ENCODE peak calls at places on chromosomes 12 and 14, in seven cellular contexts. O, E, F, Y, I, X and N are unnamed samples.

GRCh38 chr14:99753225-99754140 is 39.7 kb upstream of the EML1 start:
- DNase-seq in F (no peak), X (no peak), E (no peak), I (no peak), Y (no peak), O (peak), N (no peak)

GRCh38 chr12:84842406-84843013 is 70.1 kb downstream of the SLC6A15 start:
- DNase-seq in F (peak), X (peak), Y (peak), E (peak), O (peak), I (no peak), N (peak)

GRCh38 chr12:68290126-68290525 is 36.7 kb upstream of the IL22 start:
- DNase-seq in I (no peak), X (no peak), F (no peak), O (no peak), E (peak), Y (no peak), N (no peak)

GRCh38 chr12:4193821-4194220 is 79.7 kb upstream of the CCND2 start:
- DNase-seq in F (no peak), X (no peak), I (no peak), E (no peak), O (peak), Y (no peak), N (no peak)

GRCh38 chr14:104680806-104681688 is 8.4 kb upstream of the INF2 start:
- DNase-seq in O (no peak), I (no peak), E (peak), X (no peak), F (no peak), Y (peak), N (no peak)

GRCh38 chr12:52648012-52648550 is 3.9 kb downstream of the KRT2 start:
- DNase-seq in X (no peak), Y (no peak), E (no peak), O (no peak), F (no peak), I (no peak), N (no peak)

GRCh38 chr14:51157012-51157411 is 62.1 kb upstream of the TRIM9 start:
- DNase-seq in Y (no peak), E (no peak), O (peak), F (no peak), I (no peak), X (no peak), N (no peak)

GRCh38 chr12:121719926-121720414 is 7.4 kb downstream of the TMEM120B start:
- DNase-seq in F (no peak), E (peak), X (peak), Y (no peak), O (no peak), I (no peak), N (no peak)

GRCh38 chr12:14774944-14775651 is 28.2 kb downstream of the WBP11 start:
- DNase-seq in O (peak), E (peak), X (no peak), F (peak), I (peak), Y (peak), N (peak)

GRCh38 chr14:80017796-80018195 is 193.5 kb downstream of the DIO2 start:
- DNase-seq in I (no peak), E (no peak), F (no peak), O (no peak), Y (no peak), X (no peak), N (no peak)

GRCh38 chr12:5768171-5768879 is 176.7 kb downstream of the ANO2 start:
- DNase-seq in I (no peak), Y (no peak), F (no peak), X (no peak), E (no peak), O (no peak), N (no peak)

GRCh38 chr12:78746001-78746400 is 118.6 kb upstream of the SYT1 start:
- DNase-seq in O (no peak), F (no peak), E (no peak), X (no peak), I (no peak), Y (no peak), N (no peak)

GRCh38 chr12:71763682-71764379 is 9.2 kb downstream of the RAB21 start:
- DNase-seq in I (no peak), E (peak), O (no peak), Y (no peak), F (no peak), X (no peak), N (no peak)

GRCh38 chr14:21267886-21268611 is 1.2 kb downstream of the HNRNPC start:
- DNase-seq in E (no peak), F (no peak), I (no peak), X (no peak), Y (peak), O (no peak), N (no peak)

GRCh38 chr14:54919330-54919729 is 16.7 kb upstream of the GCH1 start:
- DNase-seq in Y (no peak), X (no peak), O (no peak), I (no peak), E (no peak), F (no peak), N (no peak)

GRCh38 chr14:76352639-76353281 is 23.2 kb upstream of the ESRRB start:
- DNase-seq in I (peak), Y (peak), F (peak), O (peak), X (no peak), E (peak), N (peak)

GRCh38 chr14:50012644-50013043 is 103.7 kb downstream of the VCPKMT start:
- DNase-seq in Y (no peak), I (no peak), E (peak), F (no peak), X (no peak), O (no peak), N (no peak)

GRCh38 chr12:107238276-107238675 is 144.9 kb upstream of the CRY1 start:
- DNase-seq in X (no peak), O (no peak), F (no peak), Y (no peak), E (peak), I (no peak), N (no peak)

GRCh38 chr14:100786131-100786530 is 39.8 kb upstream of the MEG3 start:
- DNase-seq in O (no peak), I (no peak), F (peak), E (no peak), X (no peak), Y (no peak), N (peak)

GRCh38 chr14:96090441-96091148 is 51.4 kb downstream of the C14orf132 start:
- DNase-seq in O (no peak), Y (no peak), X (no peak), E (peak), I (peak), F (no peak), N (peak)

GRCh38 chr14:51865953-51866747 is 5.7 kb downstream of the GNG2 start:
- DNase-seq in Y (peak), E (no peak), X (no peak), I (no peak), O (peak), F (no peak), N (no peak)

GRCh38 chr14:54881761-54882401 is 20.7 kb downstream of the GCH1 start:
- DNase-seq in E (no peak), X (no peak), Y (no peak), F (no peak), O (no peak), I (no peak), N (no peak)

GRCh38 chr14:66596241-66596985 is 88.5 kb downstream of the GPHN start:
- DNase-seq in Y (no peak), O (no peak), E (no peak), F (no peak), I (no peak), X (no peak), N (no peak)

GRCh38 chr12:68880660-68881325 is 52.2 kb downstream of the CPM start:
- DNase-seq in F (no peak), I (no peak), X (no peak), E (no peak), Y (no peak), O (no peak), N (no peak)

GRCh38 chr14:92282669-92283068 is 40.3 kb upstream of the SLC24A4 start:
- DNase-seq in X (no peak), I (no peak), Y (no peak), E (no peak), O (no peak), F (no peak), N (no peak)

GRCh38 chr14:84789012-84789411 is 740.9 kb upstream of the FLRT2 start:
- DNase-seq in Y (no peak), X (no peak), I (no peak), E (no peak), O (no peak), F (no peak), N (no peak)

GRCh38 chr14:85762523-85762922 is 232.6 kb downstream of the FLRT2 start:
- DNase-seq in I (no peak), E (no peak), O (no peak), F (no peak), Y (no peak), X (peak), N (no peak)

GRCh38 chr14:28468191-28469151 is 298.1 kb upstream of the FOXG1 start:
- DNase-seq in F (no peak), E (peak), I (no peak), Y (no peak), O (peak), X (no peak), N (no peak)
- TF ChIP-seq CTCF in F (no peak), E (no peak), I (no peak), Y (no peak), O (no peak), X (no peak), N (no peak)

GRCh38 chr14:33906968-33907367 is 43.9 kb downstream of the EGLN3 start:
- DNase-seq in X (no peak), E (no peak), O (no peak), Y (no peak), I (no peak), F (no peak), N (no peak)

GRCh38 chr14:33911046-33911445 is 39.8 kb downstream of the EGLN3 start:
- DNase-seq in I (no peak), E (no peak), X (no peak), O (no peak), F (no peak), Y (no peak), N (no peak)

GRCh38 chr14:33904609-33905008 is 46.3 kb downstream of the EGLN3 start:
- DNase-seq in X (no peak), F (no peak), O (no peak), I (no peak), E (no peak), Y (no peak), N (no peak)

GRCh38 chr14:33909380-33910084 is 41.3 kb downstream of the EGLN3 start:
- DNase-seq in X (no peak), Y (no peak), I (no peak), E (no peak), F (no peak), O (no peak), N (no peak)

GRCh38 chr14:33908540-33909223 is 42.2 kb downstream of the EGLN3 start:
- DNase-seq in Y (no peak), O (peak), E (no peak), I (no peak), F (no peak), X (no peak), N (no peak)
- TF ChIP-seq CTCF in Y (no peak), O (peak), E (no peak), I (no peak), F (no peak), X (peak), N (peak)

GRCh38 chr12:106118-106561 is 39.6 kb downstream of the IQSEC3 start:
- DNase-seq in O (peak), F (peak), E (no peak), I (peak), X (no peak), Y (no peak), N (no peak)
- TF ChIP-seq CTCF in O (peak), F (peak), E (no peak), I (peak), X (no peak), Y (peak), N (peak)

DNA sequence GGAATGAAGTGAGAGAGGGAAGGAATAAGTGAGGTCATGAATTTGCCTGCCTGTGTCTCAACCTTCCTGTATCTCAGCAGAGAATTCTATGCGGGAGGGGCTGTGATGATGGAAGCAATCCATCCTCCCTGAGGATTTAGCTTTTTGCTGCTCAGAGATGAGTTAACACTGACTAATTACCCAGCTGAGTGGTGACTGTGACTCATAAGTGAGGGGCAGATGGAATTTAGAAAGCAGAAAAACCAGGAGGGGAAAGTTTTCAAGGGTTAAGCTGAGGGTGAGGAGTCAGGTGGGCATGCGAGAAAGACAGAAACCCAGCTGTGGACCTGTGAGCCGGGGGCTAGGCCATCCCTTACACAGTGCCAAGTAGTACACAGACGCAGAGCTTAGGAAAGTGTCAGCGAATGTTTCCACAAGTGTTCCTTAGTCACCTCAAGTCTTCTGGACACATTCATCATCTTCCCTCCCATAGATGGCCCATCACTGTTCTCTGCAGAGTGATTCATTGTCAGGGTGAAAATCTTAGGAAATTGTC is 277.9 kb downstream of the IPO8 start:
- DNase-seq in F (no peak), Y (no peak), E (peak), I (no peak), O (no peak), X (peak), N (no peak)
- TF ChIP-seq CTCF in F (no peak), Y (no peak), E (no peak), I (no peak), O (no peak), X (no peak), N (no peak)

GRCh38 chr12:666766-667308 is 3.6 kb upstream of the NINJ2 start:
- DNase-seq in Y (no peak), O (no peak), X (no peak), I (no peak), E (peak), F (no peak), N (no peak)

GRCh38 chr12:666066-666465 is 2.8 kb upstream of the NINJ2 start:
- DNase-seq in I (no peak), Y (no peak), O (no peak), F (no peak), E (no peak), X (no peak), N (no peak)

GRCh38 chr12:664779-665092 is 1.5 kb upstream of the NINJ2 start:
- DNase-seq in E (no peak), Y (no peak), X (no peak), F (no peak), I (no peak), O (no peak), N (no peak)

GRCh38 chr12:664075-664778 is 982 bp upstream of the NINJ2 start:
- DNase-seq in I (no peak), X (no peak), F (no peak), O (no peak), Y (no peak), E (no peak), N (no peak)

GRCh38 chr12:668092-668481 is 4.8 kb upstream of the NINJ2 start:
- DNase-seq in E (no peak), F (no peak), I (no peak), Y (no peak), X (no peak), O (peak), N (no peak)
- TF ChIP-seq CTCF in E (no peak), F (no peak), I (no peak), Y (no peak), X (no peak), O (no peak), N (no peak)

DNA sequence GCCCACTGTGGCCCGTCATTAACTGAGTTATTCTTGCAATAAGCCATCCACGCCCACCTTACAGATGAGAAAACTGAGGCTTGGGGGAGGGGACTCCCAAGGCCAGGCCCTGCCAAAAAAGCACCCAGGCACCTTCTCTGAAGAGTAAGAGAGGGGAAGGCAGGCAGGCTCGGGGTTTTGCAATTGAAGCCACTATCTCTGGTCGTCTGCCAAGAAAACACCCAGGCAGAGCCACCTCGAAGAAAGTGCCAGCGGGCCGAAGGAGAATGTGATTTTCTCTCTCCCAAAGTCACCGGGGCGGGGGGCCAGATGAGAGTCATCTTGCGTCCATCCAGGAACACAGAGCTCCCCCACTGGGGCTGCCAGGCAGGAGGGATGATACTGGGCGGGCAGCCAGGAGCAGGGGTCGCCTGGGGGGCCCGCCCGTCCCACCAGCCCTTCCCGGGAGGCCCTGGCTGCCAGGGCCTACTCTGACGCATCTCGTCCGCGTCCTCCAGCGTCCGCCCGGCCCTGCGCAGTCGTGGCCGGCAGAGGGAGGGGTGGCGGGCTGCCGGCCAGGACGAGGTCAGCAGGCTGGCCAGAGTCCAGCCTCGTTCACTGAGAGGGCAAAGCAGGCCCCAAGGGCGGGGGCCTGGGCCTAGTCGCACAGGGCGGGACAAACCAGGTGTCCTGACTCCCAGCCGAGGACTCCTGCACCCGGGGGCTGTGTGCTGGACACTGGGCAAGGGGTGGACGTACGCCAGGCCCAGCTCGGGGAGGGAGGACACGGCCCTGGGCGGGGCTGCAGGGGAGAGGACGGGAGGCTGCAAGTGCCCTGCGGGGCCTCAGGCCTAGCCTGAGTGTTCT is 74.4 kb downstream of the RFLNA start:
- DNase-seq in O (no peak), E (peak), I (no peak), F (no peak), X (no peak), Y (peak), N (no peak)
- TF ChIP-seq CTCF in O (no peak), E (peak), I (no peak), F (no peak), X (peak), Y (peak), N (no peak)

DNA sequence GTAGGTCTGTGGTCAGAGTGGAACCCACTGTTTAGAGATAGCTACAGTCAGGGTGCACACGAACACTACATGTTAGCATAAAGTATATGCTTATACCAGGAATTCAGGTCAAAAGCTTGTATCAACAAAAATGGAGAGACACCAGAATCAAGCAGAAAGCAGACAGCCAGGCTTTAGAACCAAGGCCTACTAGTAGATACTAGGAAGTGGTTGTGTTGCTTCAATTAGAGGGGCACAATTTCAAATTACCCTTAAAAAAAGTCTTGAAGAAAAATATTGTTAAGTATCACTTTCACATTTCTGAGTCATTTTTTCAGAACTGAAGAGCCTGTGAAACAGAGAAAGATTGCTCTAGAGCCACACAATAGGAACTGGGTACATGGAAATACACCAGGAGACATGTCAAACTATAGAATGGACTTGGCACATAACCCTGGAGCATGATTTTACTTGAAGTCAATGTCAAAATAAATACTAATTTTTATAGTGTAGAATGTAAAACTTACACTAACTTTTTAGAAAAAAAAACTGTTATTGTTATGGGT is 41.6 kb downstream of the LRRC9 start:
- DNase-seq in X (no peak), F (no peak), E (no peak), O (no peak), Y (no peak), I (no peak), N (no peak)
- TF ChIP-seq CTCF in X (no peak), F (no peak), E (no peak), O (no peak), Y (no peak), I (no peak), N (no peak)

GRCh38 chr14:103521438-103521961 is 1.1 kb downstream of the CKB start:
- DNase-seq in Y (no peak), O (no peak), I (no peak), E (no peak), F (no peak), X (no peak), N (no peak)
- TF ChIP-seq CTCF in Y (no peak), O (no peak), I (no peak), E (no peak), F (no peak), X (no peak), N (no peak)

DNA sequence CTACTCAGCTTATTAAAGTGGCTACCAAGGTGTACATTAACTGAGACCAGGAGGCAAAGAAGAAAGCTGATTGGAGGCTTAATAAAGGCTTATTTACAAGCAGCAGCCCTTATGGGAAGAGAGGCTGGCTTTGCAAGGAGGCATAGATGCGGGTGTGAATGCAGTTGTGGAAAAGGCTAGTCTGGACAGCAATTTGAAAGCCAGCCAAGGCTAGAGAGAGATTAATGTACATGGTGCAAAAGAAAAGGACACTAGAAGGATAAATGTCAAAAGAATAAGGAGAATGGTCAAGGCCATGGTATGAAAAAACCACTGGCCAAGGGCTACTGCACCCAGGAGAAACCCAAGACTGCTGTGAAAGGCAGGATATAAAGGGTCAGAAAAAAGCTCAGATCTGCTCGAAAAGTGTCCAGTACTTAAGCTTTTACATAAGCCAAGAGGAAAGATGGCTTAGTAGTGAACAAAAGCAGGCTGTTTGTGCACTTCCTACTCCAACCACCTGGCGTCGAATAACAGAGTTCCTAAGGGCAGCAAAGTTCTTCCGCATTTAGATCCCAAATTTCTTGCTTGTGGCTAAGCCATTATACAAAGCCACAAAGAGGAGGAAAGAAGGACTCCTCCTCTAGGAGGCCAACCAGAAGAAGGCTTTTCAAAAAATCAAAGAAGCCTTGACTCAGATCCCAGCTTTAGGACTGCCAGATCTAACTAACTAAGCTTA is 24.0 kb downstream of the KLRK1 start:
- DNase-seq in I (no peak), O (no peak), F (no peak), X (no peak), E (peak), Y (no peak), N (no peak)
- TF ChIP-seq CTCF in I (no peak), O (no peak), F (peak), X (peak), E (peak), Y (peak), N (peak)

GRCh38 chr12:11564984-11565651 is 84.4 kb upstream of the ETV6 start:
- DNase-seq in I (no peak), F (no peak), Y (no peak), O (no peak), X (no peak), E (no peak), N (no peak)
- TF ChIP-seq CTCF in I (no peak), F (no peak), Y (no peak), O (no peak), X (no peak), E (no peak), N (no peak)